ENCODE peak calls at places on chromosomes 7 and 10, in seven cellular contexts. O, L, S, X, Q, J and I are unnamed samples. For H3K4me1, the result is how much of the 10 kb centered on the place peaks cover.

GRCh38 chr10:123517901-123518300 is 148.3 kb upstream of the GPR26 start:
- DNase-seq in O (no peak), S (no peak), L (no peak), J (no peak), Q (peak), X (no peak), I (no peak)

GRCh38 chr10:60979667-60980104 is 35.7 kb upstream of the RHOBTB1 start:
- DNase-seq in J (no peak), Q (no peak), L (no peak), O (no peak), S (no peak), X (no peak), I (no peak)

GRCh38 chr10:97278491-97278989 is 13.9 kb downstream of the ARHGAP19 start:
- DNase-seq in J (no peak), L (no peak), Q (no peak), O (no peak), S (peak), X (peak), I (no peak)

GRCh38 chr10:113056030-113056429 is 106.0 kb downstream of the TCF7L2 start:
- DNase-seq in J (no peak), O (no peak), L (no peak), Q (no peak), X (no peak), S (no peak), I (no peak)

GRCh38 chr7:139725077-139725476 is 52.7 kb downstream of the HIPK2 start:
- DNase-seq in J (no peak), S (no peak), Q (no peak), L (no peak), X (no peak), O (no peak), I (no peak)

GRCh38 chr10:124709862-124710261 is 34.3 kb downstream of the FAM53B start:
- DNase-seq in J (peak), X (no peak), Q (no peak), O (no peak), L (no peak), S (no peak), I (no peak)

GRCh38 chr10:3605882-3606281 is 179.1 kb downstream of the KLF6 start:
- DNase-seq in O (no peak), J (no peak), L (no peak), S (no peak), X (no peak), Q (no peak), I (no peak)

GRCh38 chr7:24825931-24826661 is 68.8 kb upstream of the GSDME start:
- DNase-seq in O (no peak), S (peak), Q (no peak), X (no peak), L (no peak), J (peak), I (no peak)

GRCh38 chr10:22617516-22617915 is 96.9 kb downstream of the PIP4K2A start:
- DNase-seq in S (no peak), L (no peak), J (no peak), X (no peak), Q (no peak), O (no peak), I (no peak)

GRCh38 chr10:27513451-27514191 is 9.5 kb downstream of the RAB18 start:
- DNase-seq in X (no peak), S (no peak), O (no peak), L (no peak), Q (no peak), J (no peak), I (no peak)

GRCh38 chr10:133139561-133140065 is 20.4 kb upstream of the KNDC1 start:
- DNase-seq in J (no peak), L (no peak), Q (no peak), X (no peak), O (no peak), S (no peak), I (no peak)

GRCh38 chr10:110409488-110409887 is 88.2 kb upstream of the DUSP5 start:
- DNase-seq in X (no peak), Q (no peak), O (no peak), J (no peak), L (no peak), S (no peak), I (no peak)
- H3K4me1 ChIP-seq in X (half or more), Q (under half), O (under half), J (under half), L (under half), S (half or more), I (under half)

GRCh38 chr7:27343804-27344203 is 101.2 kb downstream of the EVX1 start:
- DNase-seq in J (no peak), S (no peak), X (no peak), L (no peak), Q (no peak), O (no peak), I (no peak)

GRCh38 chr7:27345164-27345887 is 102.7 kb downstream of the EVX1 start:
- DNase-seq in J (no peak), Q (no peak), O (no peak), X (no peak), S (no peak), L (no peak), I (no peak)

GRCh38 chr7:27339478-27339877 is 96.9 kb downstream of the EVX1 start:
- DNase-seq in O (no peak), X (no peak), J (no peak), L (no peak), Q (no peak), S (no peak), I (no peak)
- H3K27ac ChIP-seq in O (no peak), X (no peak), J (no peak), L (peak), Q (no peak), S (no peak), I (no peak)

GRCh38 chr7:519974-520458 is 370 bp upstream of the PDGFA start:
- DNase-seq in L (peak), X (peak), Q (no peak), S (no peak), O (no peak), J (no peak), I (no peak)
- H3K4me1 ChIP-seq in L (half or more), X (under half), Q (half or more), S (under half), O (under half), J (under half), I (half or more)

GRCh38 chr7:148340881-148341280 is 249.7 kb upstream of the C7orf33 start:
- DNase-seq in J (no peak), Q (no peak), L (no peak), O (no peak), X (peak), S (no peak), I (no peak)
- H3K27ac ChIP-seq in J (no peak), Q (no peak), L (no peak), O (no peak), X (no peak), S (no peak), I (no peak)

GRCh38 chr10:28577506-28577905 is 44.6 kb downstream of the WAC start:
- DNase-seq in L (no peak), X (no peak), Q (no peak), S (no peak), J (no peak), O (no peak), I (no peak)
- H3K4me1 ChIP-seq in L (half or more), X (half or more), Q (under half), S (under half), J (under half), O (under half), I (half or more)

GRCh38 chr7:8515786-8516185 is 82.4 kb downstream of the NXPH1 start:
- DNase-seq in Q (no peak), X (no peak), J (no peak), L (no peak), O (no peak), S (no peak), I (no peak)
- H3K27ac ChIP-seq in Q (no peak), X (no peak), J (no peak), L (no peak), O (no peak), S (no peak), I (no peak)